ENCODE peak calls at places on chromosomes 13 and 19, in eight cellular contexts. One of them, this sample, is unnamed.

GRCh38 chr13:114115191-114115671 is 17.2 kb downstream of the RASA3 start:
- DNase-seq in activated naive CD8-positive, alpha-beta T cell treated with anti-CD3 and anti-CD28 coated beads, Interleukin-2, amount 10 ng/mL, durations not matched to agents 7 days and 5 days: peak; percentile 26
- DNase-seq in H9: no peak
- DNase-seq in stimulated activated CD8-positive, alpha-beta memory T cell treated with anti-CD3 and anti-CD28 coated beads, Interleukin-15, amount 100 ng/mL, for 4 hours: no peak
- DNase-seq in neural crest cell: no peak
- DNase-seq in stimulated activated CD4-positive, alpha-beta T cell treated with anti-CD3 and anti-CD28 coated beads, Interleukin-2, amount 100 ng/mL, for 48 hours: no peak
- DNase-seq in GM18507: no peak
- DNase-seq in kidney glomerular epithelial cell: peak; percentile 53
- DNase-seq in this sample: no peak

GRCh38 chr13:110853235-110853721 is 61.6 kb downstream of the ANKRD10 start:
- DNase-seq in activated naive CD8-positive, alpha-beta T cell treated with anti-CD3 and anti-CD28 coated beads, Interleukin-2, amount 10 ng/mL, durations not matched to agents 7 days and 5 days: no peak
- DNase-seq in H9: no peak
- DNase-seq in stimulated activated CD8-positive, alpha-beta memory T cell treated with anti-CD3 and anti-CD28 coated beads, Interleukin-15, amount 100 ng/mL, for 4 hours: no peak
- DNase-seq in neural crest cell: no peak
- DNase-seq in stimulated activated CD4-positive, alpha-beta T cell treated with anti-CD3 and anti-CD28 coated beads, Interleukin-2, amount 100 ng/mL, for 48 hours: no peak
- DNase-seq in GM18507: no peak
- DNase-seq in kidney glomerular epithelial cell: no peak
- DNase-seq in this sample: no peak

GRCh38 chr19:13727798-13728197 is 36.5 kb upstream of the MRI1 start:
- DNase-seq in activated naive CD8-positive, alpha-beta T cell treated with anti-CD3 and anti-CD28 coated beads, Interleukin-2, amount 10 ng/mL, durations not matched to agents 7 days and 5 days: no peak
- DNase-seq in H9: no peak
- DNase-seq in stimulated activated CD8-positive, alpha-beta memory T cell treated with anti-CD3 and anti-CD28 coated beads, Interleukin-15, amount 100 ng/mL, for 4 hours: no peak
- DNase-seq in neural crest cell: no peak
- DNase-seq in stimulated activated CD4-positive, alpha-beta T cell treated with anti-CD3 and anti-CD28 coated beads, Interleukin-2, amount 100 ng/mL, for 48 hours: no peak
- DNase-seq in GM18507: no peak
- DNase-seq in kidney glomerular epithelial cell: no peak
- DNase-seq in this sample: no peak

GRCh38 chr19:1251233-1251502 is 2.8 kb downstream of the MIDN start:
- DNase-seq in activated naive CD8-positive, alpha-beta T cell treated with anti-CD3 and anti-CD28 coated beads, Interleukin-2, amount 10 ng/mL, durations not matched to agents 7 days and 5 days: no peak
- DNase-seq in H9: no peak
- DNase-seq in stimulated activated CD8-positive, alpha-beta memory T cell treated with anti-CD3 and anti-CD28 coated beads, Interleukin-15, amount 100 ng/mL, for 4 hours: no peak
- DNase-seq in neural crest cell: no peak
- DNase-seq in stimulated activated CD4-positive, alpha-beta T cell treated with anti-CD3 and anti-CD28 coated beads, Interleukin-2, amount 100 ng/mL, for 48 hours: peak; percentile 52
- DNase-seq in GM18507: no peak
- DNase-seq in kidney glomerular epithelial cell: no peak
- DNase-seq in this sample: no peak

GRCh38 chr13:50936681-50937080 is 27.1 kb downstream of the RNASEH2B start:
- DNase-seq in activated naive CD8-positive, alpha-beta T cell treated with anti-CD3 and anti-CD28 coated beads, Interleukin-2, amount 10 ng/mL, durations not matched to agents 7 days and 5 days: no peak
- DNase-seq in H9: no peak
- DNase-seq in stimulated activated CD8-positive, alpha-beta memory T cell treated with anti-CD3 and anti-CD28 coated beads, Interleukin-15, amount 100 ng/mL, for 4 hours: no peak
- DNase-seq in neural crest cell: no peak
- DNase-seq in stimulated activated CD4-positive, alpha-beta T cell treated with anti-CD3 and anti-CD28 coated beads, Interleukin-2, amount 100 ng/mL, for 48 hours: no peak
- DNase-seq in GM18507: no peak
- DNase-seq in kidney glomerular epithelial cell: no peak
- DNase-seq in this sample: no peak

GRCh38 chr13:113981201-113981605 is 7.3 kb upstream of the C13orf46 start:
- DNase-seq in activated naive CD8-positive, alpha-beta T cell treated with anti-CD3 and anti-CD28 coated beads, Interleukin-2, amount 10 ng/mL, durations not matched to agents 7 days and 5 days: no peak
- DNase-seq in H9: no peak
- DNase-seq in stimulated activated CD8-positive, alpha-beta memory T cell treated with anti-CD3 and anti-CD28 coated beads, Interleukin-15, amount 100 ng/mL, for 4 hours: no peak
- DNase-seq in neural crest cell: no peak
- DNase-seq in stimulated activated CD4-positive, alpha-beta T cell treated with anti-CD3 and anti-CD28 coated beads, Interleukin-2, amount 100 ng/mL, for 48 hours: no peak
- DNase-seq in GM18507: no peak
- DNase-seq in kidney glomerular epithelial cell: no peak
- DNase-seq in this sample: no peak

GRCh38 chr13:95204231-95204765 is 97.0 kb downstream of the ABCC4 start:
- DNase-seq in activated naive CD8-positive, alpha-beta T cell treated with anti-CD3 and anti-CD28 coated beads, Interleukin-2, amount 10 ng/mL, durations not matched to agents 7 days and 5 days: no peak
- DNase-seq in H9: no peak
- DNase-seq in stimulated activated CD8-positive, alpha-beta memory T cell treated with anti-CD3 and anti-CD28 coated beads, Interleukin-15, amount 100 ng/mL, for 4 hours: no peak
- DNase-seq in neural crest cell: no peak
- DNase-seq in stimulated activated CD4-positive, alpha-beta T cell treated with anti-CD3 and anti-CD28 coated beads, Interleukin-2, amount 100 ng/mL, for 48 hours: no peak
- DNase-seq in GM18507: no peak
- DNase-seq in kidney glomerular epithelial cell: no peak
- DNase-seq in this sample: no peak

GRCh38 chr19:55454787-55455243 is 6.6 kb downstream of the ISOC2 start:
- DNase-seq in activated naive CD8-positive, alpha-beta T cell treated with anti-CD3 and anti-CD28 coated beads, Interleukin-2, amount 10 ng/mL, durations not matched to agents 7 days and 5 days: peak; percentile 65
- DNase-seq in H9: peak; percentile 73
- DNase-seq in stimulated activated CD8-positive, alpha-beta memory T cell treated with anti-CD3 and anti-CD28 coated beads, Interleukin-15, amount 100 ng/mL, for 4 hours: no peak
- DNase-seq in neural crest cell: peak; percentile 54
- DNase-seq in stimulated activated CD4-positive, alpha-beta T cell treated with anti-CD3 and anti-CD28 coated beads, Interleukin-2, amount 100 ng/mL, for 48 hours: no peak
- DNase-seq in GM18507: no peak
- DNase-seq in kidney glomerular epithelial cell: no peak
- DNase-seq in this sample: peak; percentile 45

GRCh38 chr13:51682691-51683090 is 98.4 kb downstream of the WDFY2 start:
- DNase-seq in activated naive CD8-positive, alpha-beta T cell treated with anti-CD3 and anti-CD28 coated beads, Interleukin-2, amount 10 ng/mL, durations not matched to agents 7 days and 5 days: no peak
- DNase-seq in H9: no peak
- DNase-seq in stimulated activated CD8-positive, alpha-beta memory T cell treated with anti-CD3 and anti-CD28 coated beads, Interleukin-15, amount 100 ng/mL, for 4 hours: no peak
- DNase-seq in neural crest cell: no peak
- DNase-seq in stimulated activated CD4-positive, alpha-beta T cell treated with anti-CD3 and anti-CD28 coated beads, Interleukin-2, amount 100 ng/mL, for 48 hours: no peak
- DNase-seq in GM18507: no peak
- DNase-seq in kidney glomerular epithelial cell: no peak
- DNase-seq in this sample: no peak

GRCh38 chr19:39524495-39524894 is 8.2 kb downstream of the EID2B start:
- DNase-seq in activated naive CD8-positive, alpha-beta T cell treated with anti-CD3 and anti-CD28 coated beads, Interleukin-2, amount 10 ng/mL, durations not matched to agents 7 days and 5 days: no peak
- DNase-seq in H9: no peak
- DNase-seq in stimulated activated CD8-positive, alpha-beta memory T cell treated with anti-CD3 and anti-CD28 coated beads, Interleukin-15, amount 100 ng/mL, for 4 hours: no peak
- DNase-seq in neural crest cell: no peak
- DNase-seq in stimulated activated CD4-positive, alpha-beta T cell treated with anti-CD3 and anti-CD28 coated beads, Interleukin-2, amount 100 ng/mL, for 48 hours: no peak
- DNase-seq in GM18507: no peak
- DNase-seq in kidney glomerular epithelial cell: no peak
- DNase-seq in this sample: no peak

GRCh38 chr13:113903361-113903760 is 39.5 kb upstream of the GAS6 start:
- DNase-seq in activated naive CD8-positive, alpha-beta T cell treated with anti-CD3 and anti-CD28 coated beads, Interleukin-2, amount 10 ng/mL, durations not matched to agents 7 days and 5 days: no peak
- DNase-seq in H9: no peak
- DNase-seq in stimulated activated CD8-positive, alpha-beta memory T cell treated with anti-CD3 and anti-CD28 coated beads, Interleukin-15, amount 100 ng/mL, for 4 hours: no peak
- DNase-seq in neural crest cell: no peak
- DNase-seq in stimulated activated CD4-positive, alpha-beta T cell treated with anti-CD3 and anti-CD28 coated beads, Interleukin-2, amount 100 ng/mL, for 48 hours: no peak
- DNase-seq in GM18507: no peak
- DNase-seq in kidney glomerular epithelial cell: no peak
- DNase-seq in this sample: no peak

GRCh38 chr19:41226053-41226873 is 7.2 kb downstream of the AXL start:
- DNase-seq in activated naive CD8-positive, alpha-beta T cell treated with anti-CD3 and anti-CD28 coated beads, Interleukin-2, amount 10 ng/mL, durations not matched to agents 7 days and 5 days: peak; percentile 60
- DNase-seq in H9: peak; percentile 67
- DNase-seq in stimulated activated CD8-positive, alpha-beta memory T cell treated with anti-CD3 and anti-CD28 coated beads, Interleukin-15, amount 100 ng/mL, for 4 hours: no peak
- DNase-seq in neural crest cell: peak; percentile 31
- DNase-seq in stimulated activated CD4-positive, alpha-beta T cell treated with anti-CD3 and anti-CD28 coated beads, Interleukin-2, amount 100 ng/mL, for 48 hours: peak; percentile 23
- DNase-seq in GM18507: no peak
- DNase-seq in kidney glomerular epithelial cell: peak; percentile 92
- DNase-seq in this sample: peak; percentile 11

GRCh38 chr13:112619730-112620639 is 32.0 kb upstream of the TUBGCP3 start:
- DNase-seq in activated naive CD8-positive, alpha-beta T cell treated with anti-CD3 and anti-CD28 coated beads, Interleukin-2, amount 10 ng/mL, durations not matched to agents 7 days and 5 days: no peak
- DNase-seq in H9: peak; percentile 91
- DNase-seq in stimulated activated CD8-positive, alpha-beta memory T cell treated with anti-CD3 and anti-CD28 coated beads, Interleukin-15, amount 100 ng/mL, for 4 hours: no peak
- DNase-seq in neural crest cell: peak; percentile 49
- DNase-seq in stimulated activated CD4-positive, alpha-beta T cell treated with anti-CD3 and anti-CD28 coated beads, Interleukin-2, amount 100 ng/mL, for 48 hours: no peak
- DNase-seq in GM18507: no peak
- DNase-seq in kidney glomerular epithelial cell: peak; percentile 4
- DNase-seq in this sample: peak; percentile 12

GRCh38 chr13:50149143-50149703 is 134.0 kb downstream of the KCNRG start:
- DNase-seq in activated naive CD8-positive, alpha-beta T cell treated with anti-CD3 and anti-CD28 coated beads, Interleukin-2, amount 10 ng/mL, durations not matched to agents 7 days and 5 days: no peak
- DNase-seq in H9: no peak
- DNase-seq in stimulated activated CD8-positive, alpha-beta memory T cell treated with anti-CD3 and anti-CD28 coated beads, Interleukin-15, amount 100 ng/mL, for 4 hours: no peak
- DNase-seq in neural crest cell: no peak
- DNase-seq in stimulated activated CD4-positive, alpha-beta T cell treated with anti-CD3 and anti-CD28 coated beads, Interleukin-2, amount 100 ng/mL, for 48 hours: no peak
- DNase-seq in GM18507: no peak
- DNase-seq in kidney glomerular epithelial cell: no peak
- DNase-seq in this sample: no peak

GRCh38 chr13:37878496-37878895 is 8.9 kb upstream of the TRPC4 start:
- DNase-seq in activated naive CD8-positive, alpha-beta T cell treated with anti-CD3 and anti-CD28 coated beads, Interleukin-2, amount 10 ng/mL, durations not matched to agents 7 days and 5 days: no peak
- DNase-seq in H9: no peak
- DNase-seq in stimulated activated CD8-positive, alpha-beta memory T cell treated with anti-CD3 and anti-CD28 coated beads, Interleukin-15, amount 100 ng/mL, for 4 hours: no peak
- DNase-seq in neural crest cell: no peak
- DNase-seq in stimulated activated CD4-positive, alpha-beta T cell treated with anti-CD3 and anti-CD28 coated beads, Interleukin-2, amount 100 ng/mL, for 48 hours: no peak
- DNase-seq in GM18507: no peak
- DNase-seq in kidney glomerular epithelial cell: no peak
- DNase-seq in this sample: no peak

GRCh38 chr19:8702350-8702749 is 3.8 kb upstream of the ACTL9 start:
- DNase-seq in activated naive CD8-positive, alpha-beta T cell treated with anti-CD3 and anti-CD28 coated beads, Interleukin-2, amount 10 ng/mL, durations not matched to agents 7 days and 5 days: no peak
- DNase-seq in H9: no peak
- DNase-seq in stimulated activated CD8-positive, alpha-beta memory T cell treated with anti-CD3 and anti-CD28 coated beads, Interleukin-15, amount 100 ng/mL, for 4 hours: peak; percentile 30
- DNase-seq in neural crest cell: no peak
- DNase-seq in stimulated activated CD4-positive, alpha-beta T cell treated with anti-CD3 and anti-CD28 coated beads, Interleukin-2, amount 100 ng/mL, for 48 hours: no peak
- DNase-seq in GM18507: no peak
- DNase-seq in kidney glomerular epithelial cell: no peak
- DNase-seq in this sample: no peak

This sample was measured in substantia nigra.